ENCODE peak calls at places on chromosomes 16 and 17, in four cellular contexts. P is stomach, F is ovary, H is esophagus squamous epithelium. Y is an unnamed sample.

GRCh38 chr17:82129095-82129494 is 31.1 kb upstream of the FASN start:
- DNase-seq in F (no peak), P (no peak), H (no peak), Y (no peak)

GRCh38 chr17:36597866-36598777 is 3.3 kb upstream of the MRM1 start:
- DNase-seq in P (no peak), H (no peak), F (no peak), Y (peak; percentile 58)

GRCh38 chr17:9057310-9057709 is 36.0 kb downstream of the NTN1 start:
- DNase-seq in F (no peak), P (no peak), H (no peak), Y (no peak)

GRCh38 chr16:17497648-17498047 is 26.9 kb upstream of the XYLT1 start:
- DNase-seq in P (no peak), F (no peak), H (no peak), Y (no peak)

GRCh38 chr16:4214215-4214621 is 27.7 kb downstream of the SRL start:
- DNase-seq in P (peak; percentile 37), H (no peak), F (peak; percentile 59), Y (peak; percentile 40)

GRCh38 chr17:82795615-82796014 is 43.8 kb downstream of the TBCD start:
- DNase-seq in F (no peak), P (no peak), H (no peak), Y (no peak)

GRCh38 chr16:65414284-65414984 is 292.6 kb upstream of the CDH11 start:
- DNase-seq in P (no peak), H (no peak), F (no peak), Y (no peak)

GRCh38 chr16:27704252-27704651 is 154.3 kb downstream of the KATNIP start:
- DNase-seq in H (no peak), F (no peak), P (no peak), Y (no peak)

GRCh38 chr16:22353188-22353919 is 21.1 kb downstream of the CDR2 start:
- DNase-seq in F (no peak), H (no peak), P (no peak), Y (no peak)

GRCh38 chr16:20323591-20324117 is 3.7 kb downstream of the GP2 start:
- DNase-seq in H (no peak), F (no peak), P (no peak), Y (no peak)

GRCh38 chr17:4839965-4840892 is 7.1 kb downstream of the MINK1 start:
- DNase-seq in F (no peak), P (no peak), H (no peak), Y (no peak)

GRCh38 chr17:29892201-29892600 is 37.8 kb downstream of the SSH2 start:
- DNase-seq in F (no peak), P (no peak), H (no peak), Y (no peak)

GRCh38 chr17:7323731-7324437 is 5.3 kb downstream of the NEURL4 start:
- DNase-seq in P (peak; percentile 67), H (no peak), F (peak; percentile 75), Y (peak; percentile 42)

GRCh38 chr16:79509221-79509631 is 91.3 kb downstream of the MAF start:
- DNase-seq in P (peak; percentile 86), F (no peak), H (no peak), Y (peak; percentile 31)

GRCh38 chr16:85291302-85292148 is 179.3 kb upstream of the CIBAR2 start:
- DNase-seq in F (peak; percentile 71), H (no peak), P (peak; percentile 66), Y (no peak)

GRCh38 chr16:12086861-12087260 is 110.3 kb downstream of the SNX29 start:
- DNase-seq in P (no peak), F (peak; percentile 6), H (no peak), Y (peak; percentile 25)

GRCh38 chr17:21286066-21286770 is 1.7 kb downstream of the MAP2K3 start:
- DNase-seq in F (peak; percentile 81), P (peak; percentile 91), H (peak; percentile 64), Y (peak; percentile 92)

GRCh38 chr16:77863250-77863649 is 74.9 kb downstream of the VAT1L start:
- DNase-seq in H (no peak), P (peak; percentile 67), F (no peak), Y (peak; percentile 31)

GRCh38 chr17:17419621-17420020 is 57.2 kb upstream of the MED9 start:
- DNase-seq in F (no peak), H (no peak), P (no peak), Y (no peak)

GRCh38 chr17:22301353-22301745 is 609.0 kb downstream of the KCNJ18 start:
- DNase-seq in P (no peak), H (no peak), F (no peak), Y (no peak)

GRCh38 chr16:28981517-28981916 is 3.3 kb upstream of the LAT start:
- DNase-seq in H (no peak), P (no peak), F (no peak), Y (no peak)

GRCh38 chr16:53785044-53785443 is 81.1 kb downstream of the FTO start:
- DNase-seq in H (no peak), P (no peak), F (no peak), Y (no peak)

GRCh38 chr17:44930667-44931066 is 15.4 kb upstream of the GFAP start:
- DNase-seq in H (no peak), F (no peak), P (no peak), Y (no peak)

GRCh38 chr17:37642706-37643105 is 540 bp downstream of the DDX52 start:
- DNase-seq in H (no peak), P (no peak), F (no peak), Y (no peak)

GRCh38 chr16:67943619-67944503 is at the start of gene LCAT:
- DNase-seq in H (no peak), P (peak; percentile 72), F (peak; percentile 79), Y (no peak)

GRCh38 chr17:74017461-74017860 is 186.0 kb upstream of the RPL38 start:
- DNase-seq in H (no peak), P (no peak), F (no peak), Y (no peak)

GRCh38 chr16:54459509-54460235 is 173.1 kb upstream of the IRX3 start:
- DNase-seq in P (no peak), H (no peak), F (no peak), Y (no peak)

GRCh38 chr16:88353691-88354090 is 29.1 kb upstream of the ZNF469 start:
- DNase-seq in P (no peak), H (no peak), F (no peak), Y (no peak)

GRCh38 chr17:68288804-68289203 is 2.1 kb downstream of the SLC16A6 start:
- DNase-seq in P (no peak), H (no peak), F (no peak), Y (peak; percentile 78)

GRCh38 chr16:23651943-23652468 is 10.7 kb downstream of the DCTN5 start:
- DNase-seq in H (no peak), F (no peak), P (no peak), Y (no peak)

GRCh38 chr17:62781826-62782225 is 26.3 kb downstream of the MARCHF10 start:
- DNase-seq in H (no peak), F (no peak), P (no peak), Y (no peak)

GRCh38 chr16:2955438-2955778 is 8.7 kb upstream of the KREMEN2 start:
- DNase-seq in P (no peak), H (no peak), F (no peak), Y (no peak)

GRCh38 chr17:42459983-42460300 is 1.3 kb downstream of the ATP6V0A1 start:
- DNase-seq in P (no peak), F (no peak), H (no peak), Y (no peak)

GRCh38 chr17:57142925-57143324 is 57.9 kb downstream of the AKAP1 start:
- DNase-seq in P (no peak), F (no peak), H (no peak), Y (no peak)

GRCh38 chr17:79778504-79779087 is 648 bp downstream of the CBX2 start:
- DNase-seq in H (no peak), P (no peak), F (peak; percentile 73), Y (no peak)

GRCh38 chr17:79775635-79776034 is 2.3 kb upstream of the CBX2 start:
- DNase-seq in F (peak; percentile 20), P (no peak), H (no peak), Y (no peak)

GRCh38 chr17:79777844-79778503 is at the start of gene CBX2:
- DNase-seq in H (no peak), F (peak; percentile 90), P (peak; percentile 77), Y (peak; percentile 28)

GRCh38 chr17:79776378-79777165 is 1.4 kb upstream of the CBX2 start:
- DNase-seq in P (no peak), H (no peak), F (peak; percentile 21), Y (no peak)

GRCh38 chr17:79777166-79777843 is 643 bp upstream of the CBX2 start:
- DNase-seq in P (peak; percentile 29), H (no peak), F (peak; percentile 85), Y (peak; percentile 30)
- TF ChIP-seq CTCF in P (no peak), H (no peak), F (no peak), Y (no peak)

GRCh38 chr17:35448214-35448898 is at the start of gene SLFN13:
- DNase-seq in P (peak; percentile 87), F (peak; percentile 72), H (peak; percentile 41), Y (peak; percentile 95)
- TF ChIP-seq POLR2A in P (no peak), F (no peak), H (peak; percentile 33), Y (no peak)

DNA sequence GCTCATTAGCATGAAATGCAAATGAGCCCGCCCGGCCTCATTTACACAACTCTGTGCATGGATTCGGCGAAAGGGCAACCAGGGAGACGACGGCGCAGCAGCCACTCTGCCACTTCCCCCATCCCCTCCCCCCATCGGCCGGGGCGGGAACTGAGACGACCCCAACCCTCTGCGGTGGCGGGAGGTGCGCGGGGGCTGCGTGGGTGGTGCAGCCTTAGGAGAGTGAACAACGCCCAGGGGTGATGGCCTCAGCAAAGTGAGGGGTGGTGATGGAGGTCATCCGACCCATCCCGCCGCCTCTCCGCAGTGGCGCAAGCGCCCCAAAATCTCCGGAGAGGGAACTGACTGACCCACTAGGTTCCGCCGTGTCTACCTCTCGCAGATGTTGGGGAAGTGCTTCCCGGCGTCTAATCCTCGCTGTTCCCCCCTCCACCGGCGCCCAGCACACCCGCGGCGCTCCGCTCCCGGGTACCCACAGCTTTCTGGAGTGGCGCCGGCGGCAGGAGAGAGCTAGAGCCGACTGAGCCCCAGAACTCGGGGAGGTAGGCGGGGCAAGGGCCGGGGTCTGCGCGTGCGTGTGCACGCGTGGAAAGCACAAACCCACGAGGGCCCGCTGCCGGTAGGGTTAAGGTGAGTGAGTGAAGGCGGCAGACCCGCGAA is 1.4 kb upstream of the CACNA1G start:
- DNase-seq in P (no peak), F (peak; percentile 76), H (no peak), Y (no peak)
- H3K4me3 ChIP-seq in P (peak overlapping the region; percentile 76), F (no peak overlapping the region), H (peak overlapping the region; percentile 54), Y (no peak overlapping the region)

DNA sequence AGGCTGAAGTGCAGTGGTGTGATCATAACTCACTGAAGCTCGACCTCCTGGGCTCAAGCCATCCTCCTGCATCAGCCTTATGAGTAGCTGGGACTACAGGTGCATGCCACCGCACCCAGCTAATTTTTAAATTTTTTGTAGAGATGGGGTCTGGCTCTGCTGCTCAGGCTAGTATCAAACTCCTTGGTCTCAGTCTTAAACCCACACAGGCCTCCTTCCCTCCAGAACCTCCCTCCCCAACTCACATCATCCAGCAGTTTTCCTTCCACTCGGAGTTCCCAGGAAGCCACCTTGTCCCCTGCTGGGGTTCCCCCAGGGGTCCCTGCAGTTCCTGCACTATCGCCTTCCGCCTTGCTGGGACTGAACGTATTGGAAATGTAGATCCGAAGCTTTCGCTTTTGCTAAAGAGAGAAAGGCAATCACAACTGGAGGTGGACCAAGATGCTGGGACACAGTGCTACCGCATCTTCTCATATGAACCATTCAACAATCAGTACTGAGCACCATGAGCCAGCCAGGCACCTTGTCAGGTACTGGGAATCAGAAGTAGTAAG is 7.2 kb downstream of the SMARCD2 start:
- DNase-seq in H (no peak), P (no peak), F (no peak), Y (no peak)
- TF ChIP-seq CTCF in H (no peak), P (no peak), F (no peak), Y (no peak)

Y was measured in lower leg skin.